ENCODE peak calls at places on chromosomes 16 and 17, in nine cellular contexts. Z is HFF-Myc, N is psoas muscle, H is choroid plexus epithelial cell, L is NB4, F is HAP-1, D is thoracic aorta, G is endothelial cell of umbilical vein, M is A549. T is an unnamed sample.
A peak's percentile ranks its signal among the peaks of the same experiment; 100 is the strongest.

GRCh38 chr17:78585231-78585630 is 8.0 kb upstream of the DNAH17 start:
- DNase-seq in D (no peak), L (no peak), N (peak; percentile 15), M (no peak), Z (no peak), F (no peak), G (no peak), H (no peak), T (no peak)

GRCh38 chr16:68040506-68041288 is 17.6 kb downstream of the DUS2 start:
- DNase-seq in H (peak; percentile 65), Z (peak; percentile 16), N (peak; percentile 91), G (peak; percentile 75), D (peak; percentile 43), L (peak; percentile 86), M (peak; percentile 80), F (peak; percentile 88), T (peak; percentile 24)

GRCh38 chr17:64781013-64781392 is 118.9 kb upstream of the SMURF2 start:
- DNase-seq in D (no peak), F (no peak), G (no peak), L (peak; percentile 56), Z (no peak), H (no peak), M (no peak), N (no peak), T (no peak)

GRCh38 chr16:77238593-77238992 is 39.4 kb downstream of the SYCE1L start:
- DNase-seq in D (no peak), L (no peak), H (no peak), F (no peak), G (no peak), M (no peak), N (no peak), Z (no peak), T (no peak)

GRCh38 chr16:31192856-31193642 is 9.5 kb downstream of the PYCARD start:
- DNase-seq in L (no peak), D (no peak), N (no peak), H (no peak), F (no peak), Z (no peak), M (no peak), G (no peak), T (no peak)

GRCh38 chr17:8995711-8996110 is 25.6 kb upstream of the NTN1 start:
- DNase-seq in M (no peak), N (no peak), H (no peak), L (no peak), F (no peak), Z (no peak), D (no peak), G (no peak), T (no peak)

GRCh38 chr16:79962962-79963361 is 362.4 kb upstream of the MAF start:
- DNase-seq in F (no peak), H (no peak), N (no peak), Z (no peak), M (no peak), D (no peak), G (no peak), L (no peak), T (no peak)

GRCh38 chr16:74224828-74225227 is 71.8 kb upstream of the PSMD7 start:
- DNase-seq in D (no peak), Z (no peak), G (peak; percentile 59), N (no peak), M (no peak), F (no peak), L (no peak), H (peak; percentile 39), T (no peak)

GRCh38 chr16:21608647-21609328 is 9.4 kb downstream of the METTL9 start:
- DNase-seq in L (peak; percentile 94), G (no peak), F (no peak), Z (no peak), H (peak; percentile 61), M (no peak), N (no peak), D (no peak), T (no peak)

GRCh38 chr17:81566461-81567126 is 14.4 kb upstream of the FAAP100 start:
- DNase-seq in F (no peak), N (peak; percentile 84), L (peak; percentile 92), Z (peak; percentile 84), H (peak; percentile 97), G (peak; percentile 97), D (peak; percentile 64), M (peak; percentile 85), T (peak; percentile 96)

GRCh38 chr16:67399218-67399733 is 6.0 kb upstream of the TPPP3 start:
- DNase-seq in D (no peak), G (peak; percentile 47), F (peak; percentile 69), L (peak; percentile 71), Z (no peak), M (peak; percentile 52), H (no peak), N (peak; percentile 77), T (no peak)

GRCh38 chr17:47203984-47204721 is 5.0 kb upstream of the MYL4 start:
- DNase-seq in D (no peak), H (peak; percentile 25), L (peak; percentile 45), F (no peak), G (no peak), Z (no peak), M (no peak), N (no peak), T (no peak)

GRCh38 chr17:81083125-81083765 is 48.3 kb downstream of the BAIAP2 start:
- DNase-seq in G (peak; percentile 20), Z (no peak), N (no peak), D (no peak), H (no peak), F (no peak), M (no peak), L (no peak), T (no peak)

GRCh38 chr17:60720763-60721531 is 43.3 kb downstream of the BCAS3 start:
- DNase-seq in L (peak; percentile 70), N (no peak), M (peak; percentile 63), F (peak; percentile 72), Z (peak; percentile 49), H (peak; percentile 86), D (no peak), G (peak; percentile 68), T (peak; percentile 72)

GRCh38 chr17:21318439-21318838 is 33.9 kb downstream of the MAP2K3 start:
- DNase-seq in D (no peak), Z (no peak), G (no peak), M (no peak), H (no peak), L (no peak), N (peak; percentile 50), F (no peak), T (no peak)

DNA sequence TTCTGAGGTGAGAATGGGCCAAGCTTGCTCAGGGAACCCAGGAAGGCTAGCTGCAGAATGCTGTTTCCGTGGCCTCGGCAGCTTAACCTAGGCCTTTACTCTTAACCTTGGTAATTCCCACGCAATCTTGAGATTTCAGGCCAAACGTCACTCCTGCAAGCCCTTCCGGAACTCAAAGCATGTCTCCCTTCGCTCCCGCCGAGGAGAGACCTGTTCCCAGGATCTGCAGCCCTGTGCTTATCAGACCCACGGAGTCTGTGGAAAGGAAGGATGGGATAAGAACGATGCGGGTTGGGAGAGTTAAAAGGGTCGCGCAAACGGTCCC is 524 bp upstream of the ZFP3 start:
- DNase-seq in G (no peak), H (no peak), D (no peak), M (no peak), N (no peak), Z (no peak), F (no peak), L (no peak), T (no peak)
- H3K4me3 ChIP-seq in G (peak overlapping the region; percentile 58), H (peak overlapping the region; percentile 72), D (peak overlapping the region; percentile 83), M (peak overlapping the region; percentile 61), N (peak overlapping the region; percentile 82), Z (peak overlapping the region; percentile 49), F (no peak overlapping the region), L (no peak overlapping the region), T (peak overlapping the region; percentile 62)

DNA sequence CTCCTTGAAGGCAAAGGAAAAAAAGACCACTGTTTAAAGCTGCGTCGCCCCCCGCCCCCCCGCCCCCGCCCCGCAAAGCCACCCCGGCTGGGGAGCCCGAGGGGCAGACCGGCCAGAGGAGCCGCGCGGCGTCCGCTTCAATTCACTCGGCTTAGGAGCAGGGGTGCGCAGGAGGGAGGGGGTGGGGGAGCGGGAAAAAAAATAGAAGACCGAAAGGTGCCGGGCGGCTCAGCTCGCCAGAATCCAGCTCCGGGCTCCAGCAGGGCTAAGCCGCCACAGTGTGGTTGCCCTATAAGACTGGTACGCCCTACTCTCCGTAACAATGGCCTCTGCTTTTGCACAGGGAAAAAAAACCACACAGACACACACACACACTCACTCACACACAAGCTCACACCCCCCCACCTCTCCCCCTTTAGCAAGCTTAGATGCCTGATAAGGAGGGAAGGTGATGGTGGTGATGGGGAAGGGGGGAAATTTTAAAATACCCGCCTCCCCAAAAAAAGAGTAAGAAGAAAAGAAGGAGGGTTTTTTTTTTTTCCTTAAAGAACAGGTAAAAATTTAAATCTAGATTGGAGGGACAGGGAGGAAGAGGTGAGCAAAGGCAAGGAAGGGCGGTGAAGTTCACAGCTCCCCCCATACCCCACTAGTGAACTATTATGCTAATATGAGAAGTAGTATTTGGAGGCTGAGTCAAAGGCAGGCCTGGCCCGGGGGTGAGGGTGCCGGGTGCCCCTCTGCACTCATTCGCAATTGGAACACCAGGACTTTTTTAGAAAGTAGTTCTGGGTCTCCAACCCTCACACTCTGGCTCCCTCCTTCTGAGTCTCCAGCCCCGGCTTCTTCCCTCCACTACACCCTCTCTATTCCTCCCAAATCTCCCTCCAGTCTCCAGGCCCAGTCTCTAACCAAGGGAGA is 11.0 kb upstream of the HOXB2 start:
- DNase-seq in H (no peak), Z (no peak), D (no peak), G (peak; percentile 43), N (no peak), M (peak; percentile 83), F (peak; percentile 63), L (no peak), T (no peak)
- H3K4me3 ChIP-seq in H (no peak overlapping the region), Z (no peak overlapping the region), D (peak overlapping the region; percentile 84), G (peak overlapping the region; percentile 14), N (peak overlapping the region; percentile 64), M (peak overlapping the region; percentile 60), F (peak overlapping the region; percentile 8), L (no peak overlapping the region), T (peak overlapping the region; percentile 82)

DNA sequence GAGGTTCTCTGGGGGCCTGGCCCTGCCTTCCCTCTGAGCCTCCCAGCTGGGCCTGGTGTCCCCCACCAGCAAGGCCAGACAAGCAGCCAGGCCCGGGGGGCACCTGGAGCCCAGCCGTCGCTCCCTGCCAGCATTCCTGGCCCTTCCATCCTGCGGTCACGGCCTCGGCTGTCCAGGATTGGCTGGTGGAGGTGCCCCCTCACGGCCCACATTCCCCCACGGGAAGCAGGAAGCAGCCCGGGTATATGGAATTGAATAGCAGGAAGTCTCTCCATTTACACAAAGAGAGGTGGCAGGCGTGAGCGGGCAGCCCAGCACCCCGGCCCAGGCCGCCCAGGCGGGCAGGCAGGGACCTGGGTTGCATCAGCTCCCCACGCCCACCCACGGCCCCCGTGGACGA is 14.5 kb downstream of the TRAF7 start:
- DNase-seq in D (no peak), Z (no peak), N (no peak), H (no peak), M (no peak), G (peak; percentile 95), F (no peak), L (no peak), T (no peak)
- H3K4me3 ChIP-seq in D (no peak overlapping the region), Z (no peak overlapping the region), N (peak overlapping the region; percentile 43), H (no peak overlapping the region), M (no peak overlapping the region), G (peak overlapping the region; percentile 71), F (no peak overlapping the region), L (no peak overlapping the region), T (no peak overlapping the region)

DNA sequence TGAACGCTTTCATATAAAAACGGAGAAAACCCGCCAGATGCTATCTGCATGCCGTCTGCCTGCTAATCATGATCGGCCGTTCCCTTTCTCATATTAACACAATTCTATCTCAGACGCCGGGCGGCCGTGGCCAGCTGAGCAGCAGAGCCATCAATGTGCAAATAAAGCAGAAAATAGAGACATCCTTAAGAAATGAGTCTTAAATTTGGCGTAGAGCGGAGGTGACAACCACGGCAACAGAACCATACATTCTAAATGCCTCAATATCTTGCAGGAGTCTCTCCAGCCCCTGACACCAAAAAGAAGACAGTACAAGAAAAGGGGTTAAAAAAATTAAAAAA is 2.7 kb upstream of the IRX5 start:
- DNase-seq in H (peak; percentile 51), Z (no peak), D (no peak), G (peak; percentile 42), F (peak; percentile 59), L (peak; percentile 71), N (no peak), M (no peak), T (no peak)
- H3K4me3 ChIP-seq in H (peak overlapping the region; percentile 68), Z (peak overlapping the region; percentile 82), D (peak overlapping the region; percentile 83), G (peak overlapping the region; percentile 46), F (peak overlapping the region; percentile 66), L (peak overlapping the region; percentile 85), N (peak overlapping the region; percentile 89), M (peak overlapping the region; percentile 79), T (peak overlapping the region; percentile 78)

T was measured in astrocyte of the cerebellum.